ENCODE peak calls at places on chromosomes 5 and 9, in six cellular contexts. One of them, this sample, is unnamed.

GRCh38 chr5:25107878-25108277 is 463.1 kb upstream of the CDH10 start:
- DNase-seq in fibroblast of mammary gland: no peak
- DNase-seq in foreskin fibroblast: no peak
- DNase-seq in GM12865: no peak
- DNase-seq in ovary: no peak
- DNase-seq in fibroblast of lung: peak; percentile 46
- DNase-seq in this sample: no peak

GRCh38 chr5:81125959-81126358 is 107.2 kb upstream of the CKMT2 start:
- DNase-seq in foreskin fibroblast: peak; percentile 53
- DNase-seq in GM12865: no peak
- DNase-seq in ovary: peak; percentile 65
- DNase-seq in fibroblast of lung: no peak
- DNase-seq in fibroblast of mammary gland: peak; percentile 6
- DNase-seq in this sample: no peak

GRCh38 chr5:33701251-33701650 is 190.5 kb downstream of the ADAMTS12 start:
- DNase-seq in fibroblast of lung: peak; percentile 83
- DNase-seq in foreskin fibroblast: no peak
- DNase-seq in ovary: no peak
- DNase-seq in GM12865: no peak
- DNase-seq in fibroblast of mammary gland: peak; percentile 81
- DNase-seq in this sample: no peak

GRCh38 chr9:109411818-109412352 is 86.2 kb downstream of the PTPN3 start:
- DNase-seq in fibroblast of lung: peak; percentile 36
- DNase-seq in GM12865: peak; percentile 91
- DNase-seq in ovary: no peak
- DNase-seq in foreskin fibroblast: peak; percentile 43
- DNase-seq in fibroblast of mammary gland: peak; percentile 62
- DNase-seq in this sample: no peak

GRCh38 chr9:98558575-98558974 is 150.2 kb downstream of the GABBR2 start:
- DNase-seq in GM12865: peak; percentile 25
- DNase-seq in fibroblast of mammary gland: peak; percentile 42
- DNase-seq in ovary: no peak
- DNase-seq in foreskin fibroblast: no peak
- DNase-seq in fibroblast of lung: peak; percentile 73
- DNase-seq in this sample: no peak

GRCh38 chr9:107597743-107598217 is 108.2 kb upstream of the KLF4 start:
- DNase-seq in foreskin fibroblast: no peak
- DNase-seq in fibroblast of mammary gland: no peak
- DNase-seq in fibroblast of lung: no peak
- DNase-seq in ovary: no peak
- DNase-seq in GM12865: no peak
- DNase-seq in this sample: no peak

GRCh38 chr5:58215364-58215763 is 244.5 kb downstream of the PLK2 start:
- DNase-seq in fibroblast of lung: no peak
- DNase-seq in foreskin fibroblast: no peak
- DNase-seq in GM12865: no peak
- DNase-seq in fibroblast of mammary gland: no peak
- DNase-seq in ovary: no peak
- DNase-seq in this sample: no peak

GRCh38 chr9:1659036-1659701 is 356.0 kb upstream of the SMARCA2 start:
- DNase-seq in ovary: no peak
- DNase-seq in GM12865: no peak
- DNase-seq in fibroblast of mammary gland: no peak
- DNase-seq in foreskin fibroblast: no peak
- DNase-seq in fibroblast of lung: no peak
- DNase-seq in this sample: no peak

GRCh38 chr5:94857119-94857518 is 238.7 kb downstream of the SLF1 start:
- DNase-seq in fibroblast of mammary gland: no peak
- DNase-seq in GM12865: no peak
- DNase-seq in fibroblast of lung: peak; percentile 9
- DNase-seq in foreskin fibroblast: no peak
- DNase-seq in ovary: no peak
- DNase-seq in this sample: no peak

GRCh38 chr5:94855543-94855942 is 237.1 kb downstream of the SLF1 start:
- DNase-seq in ovary: no peak
- DNase-seq in foreskin fibroblast: no peak
- DNase-seq in GM12865: no peak
- DNase-seq in fibroblast of mammary gland: no peak
- DNase-seq in fibroblast of lung: no peak
- DNase-seq in this sample: no peak

GRCh38 chr5:94853122-94853521 is 234.7 kb downstream of the SLF1 start:
- DNase-seq in GM12865: no peak
- DNase-seq in ovary: no peak
- DNase-seq in fibroblast of lung: no peak
- DNase-seq in fibroblast of mammary gland: no peak
- DNase-seq in foreskin fibroblast: no peak
- DNase-seq in this sample: no peak

GRCh38 chr5:94850960-94851359 is 232.5 kb downstream of the SLF1 start:
- DNase-seq in fibroblast of mammary gland: no peak
- DNase-seq in foreskin fibroblast: no peak
- DNase-seq in GM12865: no peak
- DNase-seq in ovary: no peak
- DNase-seq in fibroblast of lung: no peak
- DNase-seq in this sample: no peak

DNA sequence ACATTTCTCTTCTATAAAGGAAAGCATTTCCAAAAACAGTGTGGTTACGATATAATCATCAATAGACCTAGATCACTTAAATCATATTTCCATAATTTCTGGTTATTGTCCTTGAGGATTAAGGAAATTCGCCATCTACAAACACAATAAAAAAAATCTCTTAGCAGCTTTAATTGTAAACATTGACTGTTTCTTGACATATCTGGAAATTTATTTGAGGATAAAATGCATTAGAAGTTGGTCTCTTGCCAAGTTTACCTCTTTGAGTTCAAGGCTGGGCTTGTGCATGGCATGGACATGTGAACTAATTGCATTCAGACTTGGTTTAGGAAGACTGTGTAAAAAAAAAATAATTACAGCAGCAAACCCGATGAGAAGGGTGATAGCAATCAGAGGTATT is 237.8 kb downstream of the SLF1 start:
- DNase-seq in ovary: no peak
- DNase-seq in GM12865: no peak
- DNase-seq in foreskin fibroblast: no peak
- DNase-seq in fibroblast of lung: no peak
- DNase-seq in fibroblast of mammary gland: no peak
- DNase-seq in this sample: no peak
- H3K4me3 ChIP-seq in ovary: no peak overlapping the region
- H3K4me3 ChIP-seq in GM12865: no peak overlapping the region
- H3K4me3 ChIP-seq in foreskin fibroblast: no peak overlapping the region
- H3K4me3 ChIP-seq in fibroblast of lung: no peak overlapping the region
- H3K4me3 ChIP-seq in fibroblast of mammary gland: no peak overlapping the region
- H3K4me3 ChIP-seq in this sample: no peak overlapping the region

GRCh38 chr9:38391278-38392118 is 1.0 kb upstream of the ALDH1B1 start:
- DNase-seq in fibroblast of mammary gland: no peak
- DNase-seq in fibroblast of lung: no peak
- DNase-seq in ovary: no peak
- DNase-seq in GM12865: no peak
- DNase-seq in foreskin fibroblast: no peak
- DNase-seq in this sample: no peak
- H3K4me3 ChIP-seq in fibroblast of mammary gland: no peak overlapping the region
- H3K4me3 ChIP-seq in fibroblast of lung: peak overlapping the region; percentile 82
- H3K4me3 ChIP-seq in ovary: no peak overlapping the region
- H3K4me3 ChIP-seq in GM12865: no peak overlapping the region
- H3K4me3 ChIP-seq in foreskin fibroblast: no peak overlapping the region
- H3K4me3 ChIP-seq in this sample: peak overlapping the region; percentile 73

GRCh38 chr5:95870105-95870672 is 47.7 kb upstream of the GLRX start:
- DNase-seq in ovary: no peak
- DNase-seq in GM12865: peak; percentile 80
- DNase-seq in fibroblast of lung: peak; percentile 86
- DNase-seq in foreskin fibroblast: no peak
- DNase-seq in fibroblast of mammary gland: peak; percentile 55
- DNase-seq in this sample: peak; percentile 40
- H3K4me3 ChIP-seq in ovary: no peak overlapping the region
- H3K4me3 ChIP-seq in GM12865: peak overlapping the region; percentile 5
- H3K4me3 ChIP-seq in fibroblast of lung: no peak overlapping the region
- H3K4me3 ChIP-seq in foreskin fibroblast: no peak overlapping the region
- H3K4me3 ChIP-seq in fibroblast of mammary gland: no peak overlapping the region
- H3K4me3 ChIP-seq in this sample: peak overlapping the region; percentile 20

DNA sequence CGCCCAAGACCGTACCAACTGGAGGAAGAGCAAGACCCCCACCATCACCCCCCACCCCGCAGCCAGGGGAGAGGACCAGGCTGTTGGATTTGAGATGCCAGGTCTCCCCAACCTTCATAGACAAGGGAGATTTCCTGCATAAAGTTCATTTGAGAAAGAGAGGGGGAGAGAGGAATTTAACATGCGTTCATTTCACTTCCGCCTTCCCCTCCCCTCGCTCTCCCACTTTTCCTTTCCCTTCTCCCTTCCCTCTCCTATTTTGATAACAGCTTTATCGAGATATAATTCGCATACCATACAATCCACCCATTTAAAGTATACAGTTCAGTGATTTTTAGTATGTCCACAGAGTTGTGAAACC is 4.2 kb upstream of the NKX2-5 start:
- DNase-seq in ovary: no peak
- DNase-seq in foreskin fibroblast: no peak
- DNase-seq in GM12865: no peak
- DNase-seq in fibroblast of lung: no peak
- DNase-seq in fibroblast of mammary gland: no peak
- DNase-seq in this sample: no peak
- H3K4me3 ChIP-seq in ovary: no peak overlapping the region
- H3K4me3 ChIP-seq in foreskin fibroblast: no peak overlapping the region
- H3K4me3 ChIP-seq in GM12865: no peak overlapping the region
- H3K4me3 ChIP-seq in fibroblast of lung: no peak overlapping the region
- H3K4me3 ChIP-seq in fibroblast of mammary gland: no peak overlapping the region
- H3K4me3 ChIP-seq in this sample: no peak overlapping the region

GRCh38 chr5:180619563-180619915 is 28.2 kb upstream of the SCGB3A1 start:
- DNase-seq in ovary: no peak
- DNase-seq in GM12865: no peak
- DNase-seq in foreskin fibroblast: no peak
- DNase-seq in fibroblast of mammary gland: no peak
- DNase-seq in fibroblast of lung: no peak
- DNase-seq in this sample: no peak
- H3K4me3 ChIP-seq in ovary: no peak overlapping the region
- H3K4me3 ChIP-seq in GM12865: no peak overlapping the region
- H3K4me3 ChIP-seq in foreskin fibroblast: no peak overlapping the region
- H3K4me3 ChIP-seq in fibroblast of mammary gland: no peak overlapping the region
- H3K4me3 ChIP-seq in fibroblast of lung: no peak overlapping the region
- H3K4me3 ChIP-seq in this sample: no peak overlapping the region

GRCh38 chr5:1886634-1887399 is 4.1 kb upstream of the IRX4 start:
- DNase-seq in fibroblast of lung: no peak
- DNase-seq in ovary: no peak
- DNase-seq in fibroblast of mammary gland: no peak
- DNase-seq in GM12865: no peak
- DNase-seq in foreskin fibroblast: no peak
- DNase-seq in this sample: no peak
- H3K4me3 ChIP-seq in fibroblast of lung: no peak overlapping the region
- H3K4me3 ChIP-seq in ovary: no peak overlapping the region
- H3K4me3 ChIP-seq in fibroblast of mammary gland: no peak overlapping the region
- H3K4me3 ChIP-seq in GM12865: no peak overlapping the region
- H3K4me3 ChIP-seq in foreskin fibroblast: no peak overlapping the region
- H3K4me3 ChIP-seq in this sample: no peak overlapping the region